ENCODE peak calls at places on chromosomes 11 and 22, in six cellular contexts. A is A549; R is NCI-H510A; L is EL; O is activated T-cell treated with anti-CD3 and anti-CD28 coated beads for 1 hour; Z is activated CD4-positive, CD25-positive, alpha-beta regulatory T cell. P is an unnamed sample.
A peak's percentile ranks its signal among the peaks of the same experiment; 100 is the strongest.

GRCh38 chr11:10181811-10182210 is 112.2 kb downstream of the SBF2 start:
- DNase-seq in O (no peak), L (peak; percentile 37), R (no peak), Z (no peak), A (peak; percentile 8), P (no peak)

GRCh38 chr11:12377106-12377823 is at the start of gene PARVA:
- DNase-seq in A (peak; percentile 25), L (peak; percentile 90), O (no peak), R (peak; percentile 28), Z (no peak), P (peak; percentile 90)

GRCh38 chr11:112963368-112963955 is 2.2 kb downstream of the NCAM1 start:
- DNase-seq in L (no peak), R (peak; percentile 24), A (no peak), Z (no peak), O (no peak), P (peak; percentile 35)

GRCh38 chr22:20271114-20271994 is 3.2 kb upstream of the RTN4R start:
- DNase-seq in O (no peak), R (no peak), Z (no peak), L (no peak), A (no peak), P (no peak)

GRCh38 chr11:10925149-10925926 is 67.5 kb upstream of the ZBED5 start:
- DNase-seq in O (no peak), Z (no peak), A (no peak), L (peak; percentile 75), R (peak; percentile 54), P (no peak)

GRCh38 chr22:29245626-29246385 is 22.0 kb downstream of the RHBDD3 start:
- DNase-seq in R (no peak), O (peak; percentile 57), L (peak; percentile 58), A (peak; percentile 60), Z (peak; percentile 45), P (peak; percentile 67)

GRCh38 chr11:94602430-94603372 is 35.5 kb downstream of the PIWIL4 start:
- DNase-seq in L (peak; percentile 8), Z (no peak), A (peak; percentile 28), O (peak; percentile 3), R (no peak), P (peak; percentile 24)

GRCh38 chr11:73464347-73464746 is 88.1 kb downstream of the RELT start:
- DNase-seq in Z (no peak), A (no peak), O (no peak), L (no peak), R (peak; percentile 50), P (peak; percentile 12)

GRCh38 chr22:18095101-18095805 is 15.4 kb upstream of the TUBA8 start:
- DNase-seq in Z (no peak), O (no peak), A (no peak), R (no peak), L (peak; percentile 14), P (peak; percentile 58)

GRCh38 chr11:130524132-130524790 is 75.8 kb downstream of the ADAMTS15 start:
- DNase-seq in O (no peak), L (no peak), R (no peak), Z (no peak), A (no peak), P (no peak)

GRCh38 chr11:45794169-45794568 is 10.8 kb upstream of the SLC35C1 start:
- DNase-seq in O (no peak), A (no peak), Z (no peak), R (peak; percentile 40), L (no peak), P (no peak)

GRCh38 chr22:43277987-43278601 is 65.1 kb downstream of the SCUBE1 start:
- DNase-seq in L (no peak), Z (no peak), A (no peak), O (no peak), R (peak; percentile 34), P (no peak)

GRCh38 chr22:19811811-19812771 is 42.6 kb downstream of the GNB1L start:
- DNase-seq in L (no peak), R (no peak), Z (no peak), O (no peak), A (no peak), P (no peak)

GRCh38 chr11:124762624-124763155 is 600 bp upstream of the ESAM start:
- DNase-seq in R (no peak), O (no peak), A (no peak), Z (no peak), L (no peak), P (peak; percentile 45)

GRCh38 chr11:12287009-12287373 is 90.4 kb upstream of the PARVA start:
- DNase-seq in R (no peak), A (peak; percentile 87), L (peak; percentile 98), Z (no peak), O (no peak), P (peak; percentile 94)

GRCh38 chr11:61157743-61158142 is 3.5 kb downstream of the VPS37C start:
- DNase-seq in Z (no peak), L (no peak), A (no peak), O (no peak), R (no peak), P (no peak)

GRCh38 chr11:77093987-77094840 is 8.4 kb upstream of the OMP start:
- DNase-seq in A (no peak), R (no peak), Z (no peak), O (no peak), L (no peak), P (no peak)

GRCh38 chr11:60164550-60165075 is 18.3 kb downstream of the MS4A6A start:
- DNase-seq in L (no peak), A (no peak), R (no peak), O (no peak), Z (no peak), P (no peak)

GRCh38 chr11:125481531-125481930 is 14.5 kb downstream of the FEZ1 start:
- DNase-seq in O (no peak), Z (no peak), L (no peak), A (no peak), R (no peak), P (no peak)

GRCh38 chr11:102402556-102402955 is 50.0 kb downstream of the TMEM123 start:
- DNase-seq in Z (no peak), L (no peak), R (no peak), A (no peak), O (no peak), P (no peak)

GRCh38 chr22:20803696-20804324 is 29.9 kb downstream of the SERPIND1 start:
- DNase-seq in A (peak; percentile 22), Z (no peak), L (peak; percentile 33), O (no peak), R (no peak), P (peak; percentile 25)

GRCh38 chr11:30990625-30991348 is 378.8 kb downstream of the DCDC1 start:
- DNase-seq in L (no peak), Z (no peak), O (no peak), R (no peak), A (peak; percentile 13), P (no peak)

GRCh38 chr11:128580612-128581011 is 6.7 kb downstream of the ETS1 start:
- DNase-seq in R (no peak), Z (no peak), A (no peak), L (no peak), O (no peak), P (no peak)

GRCh38 chr11:35066783-35067476 is 72.0 kb upstream of the CD44 start:
- DNase-seq in L (no peak), R (no peak), O (no peak), Z (no peak), A (no peak), P (no peak)

GRCh38 chr22:37120569-37121340 is 11.2 kb upstream of the TMPRSS6 start:
- DNase-seq in R (no peak), A (no peak), Z (no peak), L (no peak), O (no peak), P (no peak)

GRCh38 chr11:128351168-128351567 is 236.2 kb downstream of the ETS1 start:
- DNase-seq in L (no peak), R (no peak), O (no peak), A (no peak), Z (no peak), P (no peak)

GRCh38 chr11:10298342-10298741 is 4.3 kb upstream of the SBF2 start:
- DNase-seq in R (peak; percentile 54), L (peak; percentile 89), O (peak; percentile 12), Z (no peak), A (no peak), P (peak; percentile 89)

GRCh38 chr22:27223317-27224177 is 566.2 kb downstream of the MIAT start:
- DNase-seq in R (no peak), A (no peak), O (no peak), Z (no peak), L (peak; percentile 98), P (peak; percentile 86)

GRCh38 chr22:50216684-50217520 is 16.1 kb downstream of the SELENOO start:
- DNase-seq in R (no peak), Z (no peak), L (no peak), A (no peak), O (no peak), P (no peak)

GRCh38 chr11:120172921-120173705 is 35.2 kb upstream of the TRIM29 start:
- DNase-seq in R (no peak), Z (no peak), O (no peak), L (no peak), A (no peak), P (no peak)

GRCh38 chr22:44368611-44369010 is 55.9 kb upstream of the SHISAL1 start:
- DNase-seq in O (no peak), L (no peak), R (no peak), Z (no peak), A (no peak), P (no peak)

GRCh38 chr11:92880391-92880790 is 89.1 kb upstream of the MTNR1B start:
- DNase-seq in Z (no peak), L (peak; percentile 61), A (no peak), O (no peak), R (no peak), P (peak; percentile 65)

GRCh38 chr11:105181100-105181499 is 41.5 kb upstream of the CARD18 start:
- DNase-seq in L (peak; percentile 53), R (no peak), Z (no peak), A (no peak), O (no peak), P (peak; percentile 44)

GRCh38 chr11:11524436-11525038 is 97.3 kb downstream of the GALNT18 start:
- DNase-seq in L (no peak), Z (no peak), R (no peak), A (no peak), O (no peak), P (peak; percentile 59)

GRCh38 chr11:1877211-1878133 is 14.2 kb downstream of the PRR33 start:
- DNase-seq in R (no peak), A (no peak), Z (no peak), O (no peak), L (no peak), P (peak; percentile 60)

GRCh38 chr11:36790450-36790849 is 192.4 kb upstream of the RAG2 start:
- DNase-seq in Z (no peak), O (no peak), A (no peak), R (no peak), L (no peak), P (no peak)